ENCODE peak calls at places on chromosomes 3 and 15, in nine cellular contexts. J, P, S, E, R, Z, V, X and Q are unnamed samples.

GRCh38 chr3:138724433-138724832 is 110.3 kb downstream of the PIK3CB start:
- DNase-seq in J (no peak), P (no peak), S (no peak), E (no peak), R (no peak), Z (no peak), V (no peak), X (no peak), Q (no peak)

GRCh38 chr3:58161435-58162398 is 49.1 kb downstream of the DNASE1L3 start:
- DNase-seq in J (peak; percentile 69), P (peak; percentile 80), S (peak; percentile 79), E (no peak), R (peak; percentile 69), Z (peak; percentile 75), V (peak; percentile 95), X (peak; percentile 79), Q (peak; percentile 87)

GRCh38 chr15:68791431-68792283 is 29.0 kb downstream of the ANP32A start:
- DNase-seq in J (no peak), P (no peak), S (no peak), E (peak; percentile 80), R (no peak), Z (no peak), V (no peak), X (no peak), Q (no peak)

GRCh38 chr15:31452595-31453557 is 126.2 kb downstream of the KLF13 start:
- DNase-seq in J (no peak), P (no peak), S (no peak), E (no peak), R (no peak), Z (no peak), V (no peak), X (no peak), Q (no peak)

GRCh38 chr3:131260525-131260924 is 121.0 kb upstream of the NUDT16 start:
- DNase-seq in J (no peak), P (no peak), S (no peak), E (no peak), R (no peak), Z (no peak), V (no peak), X (no peak), Q (no peak)

GRCh38 chr3:190731596-190731995 is 130.9 kb downstream of the GMNC start:
- DNase-seq in J (no peak), P (no peak), S (no peak), E (no peak), R (no peak), Z (no peak), V (no peak), X (no peak), Q (no peak)

GRCh38 chr15:60038111-60038521 is 34.0 kb downstream of the FOXB1 start:
- DNase-seq in J (no peak), P (no peak), S (peak; percentile 66), E (no peak), R (peak; percentile 6), Z (no peak), V (no peak), X (no peak), Q (no peak)

GRCh38 chr3:11690863-11691833 is 47.4 kb upstream of the VGLL4 start:
- DNase-seq in J (no peak), P (no peak), S (no peak), E (no peak), R (no peak), Z (no peak), V (peak; percentile 71), X (no peak), Q (no peak)

GRCh38 chr3:141877911-141878310 is 1.5 kb downstream of the ATP1B3 start:
- DNase-seq in J (no peak), P (no peak), S (no peak), E (no peak), R (no peak), Z (peak; percentile 29), V (peak; percentile 27), X (no peak), Q (no peak)

GRCh38 chr3:135927170-135927569 is 38.4 kb upstream of the PPP2R3A start:
- DNase-seq in J (no peak), P (no peak), S (no peak), E (no peak), R (no peak), Z (no peak), V (no peak), X (no peak), Q (no peak)

GRCh38 chr3:52318186-52318793 is 2.2 kb downstream of the DNAH1 start:
- DNase-seq in J (no peak), P (no peak), S (peak; percentile 73), E (no peak), R (peak; percentile 87), Z (no peak), V (no peak), X (no peak), Q (no peak)

GRCh38 chr3:21573291-21573690 is 177.7 kb downstream of the ZNF385D start:
- DNase-seq in J (no peak), P (no peak), S (no peak), E (no peak), R (no peak), Z (no peak), V (peak; percentile 54), X (no peak), Q (no peak)

GRCh38 chr15:41794081-41794480 is 19.8 kb downstream of the MAPKBP1 start:
- DNase-seq in J (no peak), P (no peak), S (no peak), E (no peak), R (no peak), Z (no peak), V (no peak), X (no peak), Q (no peak)

GRCh38 chr15:41790169-41790568 is 15.9 kb downstream of the MAPKBP1 start:
- DNase-seq in J (no peak), P (no peak), S (no peak), E (no peak), R (no peak), Z (no peak), V (no peak), X (no peak), Q (no peak)

GRCh38 chr15:41791547-41791937 is 17.3 kb downstream of the MAPKBP1 start:
- DNase-seq in J (no peak), P (no peak), S (no peak), E (no peak), R (no peak), Z (no peak), V (no peak), X (no peak), Q (no peak)

GRCh38 chr15:41790756-41791546 is 16.7 kb downstream of the MAPKBP1 start:
- DNase-seq in J (no peak), P (no peak), S (no peak), E (no peak), R (peak; percentile 56), Z (no peak), V (peak; percentile 83), X (no peak), Q (peak; percentile 63)

DNA sequence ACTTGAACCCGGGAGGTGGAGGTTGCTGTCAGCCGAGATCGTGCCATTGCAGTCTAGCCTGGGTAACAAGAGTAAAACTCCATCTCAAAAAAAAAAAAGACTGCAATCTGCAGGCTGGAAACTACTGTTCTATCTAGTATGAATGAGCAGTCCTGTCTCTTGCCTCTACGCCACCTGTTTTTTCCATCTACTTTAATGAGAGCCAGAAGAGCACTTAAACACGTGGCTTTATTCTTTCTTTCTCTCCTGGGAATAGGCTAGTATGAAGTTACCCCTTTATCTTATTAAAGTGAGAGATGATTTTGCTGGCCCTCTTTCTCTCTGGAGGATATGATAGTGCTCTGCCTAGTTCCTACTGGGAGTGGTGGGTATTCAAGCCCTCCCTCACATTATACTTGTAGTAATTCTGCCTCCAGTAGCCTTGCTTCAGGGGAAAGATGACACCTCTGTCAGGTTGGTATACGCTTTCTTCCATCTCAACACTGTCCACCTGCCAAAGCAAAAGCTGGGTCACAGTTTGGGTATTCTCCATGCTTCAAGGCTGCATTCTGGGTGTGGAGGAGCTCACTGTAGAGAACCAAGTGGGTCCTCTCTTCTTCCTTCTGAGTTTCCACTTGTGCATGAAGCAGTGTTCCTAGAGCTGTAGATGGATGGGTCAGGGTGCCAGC is 17.8 kb downstream of the MAPKBP1 start:
- DNase-seq in J (no peak), P (no peak), S (no peak), E (no peak), R (no peak), Z (no peak), V (no peak), X (no peak), Q (no peak)
- H3K27ac ChIP-seq in J (no peak overlapping the region), P (no peak overlapping the region), S (no peak overlapping the region), E (no peak overlapping the region), R (no peak overlapping the region), Z (no peak overlapping the region), V (peak overlapping the region; percentile 91), X (peak overlapping the region; percentile 53), Q (no peak overlapping the region)

DNA sequence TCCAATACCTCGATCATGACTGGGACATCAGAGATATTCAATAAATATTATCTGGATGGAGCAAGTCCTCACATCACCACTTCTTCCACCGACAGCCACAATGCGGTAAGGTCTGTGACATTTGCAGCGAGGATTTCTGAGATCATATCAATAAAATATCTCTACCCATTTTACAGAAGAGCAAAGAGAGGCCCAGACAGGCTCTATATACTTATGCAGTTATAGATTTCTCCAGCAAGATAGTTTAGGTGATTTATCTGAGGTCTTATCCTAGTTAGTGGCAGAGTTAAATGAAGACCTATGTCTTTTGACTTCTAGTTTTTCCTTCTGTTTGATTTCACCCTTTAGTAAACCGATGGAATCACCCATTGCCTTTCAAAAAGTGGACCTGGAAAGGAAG is 81.6 kb downstream of the TNIK start:
- DNase-seq in J (no peak), P (no peak), S (no peak), E (no peak), R (no peak), Z (no peak), V (no peak), X (no peak), Q (no peak)
- H3K4me1 ChIP-seq in J (peaks cover 6% of the 10 kb centered on the region), P (peaks cover 13% of the 10 kb centered on the region), S (peaks cover 17% of the 10 kb centered on the region), E (peaks cover 13% of the 10 kb centered on the region), R (peaks cover 52% of the 10 kb centered on the region), Z (peaks cover 11% of the 10 kb centered on the region), V (peaks cover 34% of the 10 kb centered on the region), X (no peaks in the 10 kb centered on the region), Q (peaks cover 3% of the 10 kb centered on the region)

DNA sequence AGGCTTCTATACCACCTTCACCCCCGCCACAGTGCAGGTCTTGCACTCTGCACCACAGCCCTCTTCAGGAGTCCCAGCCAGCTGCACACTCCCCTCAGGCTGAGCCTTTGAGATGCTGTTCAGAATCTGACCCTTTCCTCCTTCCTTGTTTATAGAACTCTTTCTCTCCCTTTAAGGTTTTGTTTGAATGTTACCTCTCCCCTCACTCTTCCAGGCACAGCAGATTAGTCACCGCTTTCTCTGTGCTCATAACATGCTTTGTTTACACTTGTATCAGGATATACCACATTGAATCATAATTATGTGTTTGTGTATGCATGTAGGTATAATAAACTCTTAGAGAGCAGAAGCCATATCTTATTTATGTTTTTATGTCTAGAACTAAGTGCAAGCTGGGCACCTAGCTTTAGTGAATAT is 168.4 kb upstream of the BCL6 start:
- DNase-seq in J (peak; percentile 20), P (no peak), S (no peak), E (no peak), R (no peak), Z (peak; percentile 8), V (peak; percentile 52), X (no peak), Q (no peak)
- H3K4me3 ChIP-seq in J (no peak overlapping the region), P (no peak overlapping the region), S (no peak overlapping the region), E (no peak overlapping the region), R (no peak overlapping the region), Z (no peak overlapping the region), V (no peak overlapping the region), X (no peak overlapping the region), Q (no peak overlapping the region)

DNA sequence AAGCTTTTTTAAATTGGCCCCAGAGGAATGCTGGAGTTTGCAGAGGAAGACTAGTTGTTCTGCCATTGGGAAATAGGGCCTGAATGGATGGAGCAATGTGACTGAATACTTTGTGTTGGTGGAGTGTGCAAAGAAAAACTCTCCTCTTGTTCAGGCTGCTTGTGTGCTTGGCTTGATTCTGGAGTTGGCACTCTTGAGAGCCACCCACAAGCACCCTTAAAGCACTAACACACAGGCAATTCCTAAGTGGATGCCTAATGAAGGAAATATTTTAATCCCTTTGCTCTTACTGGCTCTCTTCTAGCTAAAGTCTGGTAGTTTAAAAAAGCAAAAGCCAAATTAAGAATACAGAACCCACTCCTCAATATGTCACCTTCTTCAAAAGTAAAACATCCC is 304.4 kb upstream of the C2CD4B start:
- DNase-seq in J (no peak), P (no peak), S (peak; percentile 42), E (no peak), R (peak; percentile 79), Z (no peak), V (peak; percentile 74), X (no peak), Q (no peak)
- H3K27ac ChIP-seq in J (peak overlapping the region; percentile 57), P (no peak overlapping the region), S (peak overlapping the region; percentile 80), E (no peak overlapping the region), R (peak overlapping the region; percentile 93), Z (no peak overlapping the region), V (peak overlapping the region; percentile 76), X (peak overlapping the region; percentile 76), Q (no peak overlapping the region)